ENCODE peak calls at places on chromosome 21, in five cellular contexts. D is SK-N-SH, Q is GM12878, I is K562, U is HepG2. K is an unnamed sample.

GRCh38 chr21:46661211-46661625 is 25.7 kb downstream of the PRMT2 start:
- DNase-seq in U (no peak), I (no peak), Q (no peak), D (peak; percentile 89), K (peak; percentile 89)

GRCh38 chr21:39971961-39972360 is 104.7 kb downstream of the PCP4 start:
- DNase-seq in U (peak; percentile 0), I (no peak), Q (no peak), D (no peak), K (no peak)

GRCh38 chr21:41840880-41841279 is 38.3 kb downstream of the PRDM15 start:
- DNase-seq in D (no peak), Q (no peak), U (no peak), I (no peak), K (no peak)

GRCh38 chr21:17784604-17785402 is 34.4 kb downstream of the C21orf91 start:
- DNase-seq in U (no peak), I (no peak), Q (peak; percentile 99), D (no peak), K (no peak)

GRCh38 chr21:38831526-38832467 is 26.1 kb downstream of the ETS2 start:
- DNase-seq in Q (peak; percentile 40), I (no peak), D (no peak), U (peak; percentile 91), K (no peak)

GRCh38 chr21:43767980-43768867 is 7.9 kb downstream of the CSTB start:
- DNase-seq in I (peak; percentile 85), D (no peak), U (no peak), Q (no peak), K (no peak)

GRCh38 chr21:28436286-28436932 is 556.3 kb downstream of the LTN1 start:
- DNase-seq in Q (no peak), I (no peak), D (no peak), U (no peak), K (no peak)

GRCh38 chr21:25956993-25957714 is 213.4 kb downstream of the APP start:
- DNase-seq in D (no peak), I (no peak), U (no peak), Q (no peak), K (no peak)

GRCh38 chr21:30329203-30329868 is 8.2 kb downstream of the KRTAP27-1 start:
- DNase-seq in Q (no peak), D (no peak), I (no peak), U (no peak), K (no peak)

GRCh38 chr21:38140192-38140905 is 116.4 kb upstream of the KCNJ15 start:
- DNase-seq in U (no peak), I (no peak), Q (no peak), D (peak; percentile 33), K (no peak)

GRCh38 chr21:38806942-38807284 is 1.2 kb downstream of the ETS2 start:
- DNase-seq in U (no peak), Q (no peak), I (no peak), D (peak; percentile 49), K (no peak)

GRCh38 chr21:41817228-41817627 is 50.4 kb upstream of the RIPK4 start:
- DNase-seq in Q (no peak), U (peak; percentile 44), D (peak; percentile 72), I (peak; percentile 81), K (peak; percentile 75)

GRCh38 chr21:27421654-27422053 is 454.8 kb upstream of the ADAMTS5 start:
- DNase-seq in I (no peak), D (no peak), U (no peak), Q (no peak), K (no peak)

GRCh38 chr21:39218082-39218409 is 34.8 kb upstream of the PSMG1 start:
- DNase-seq in Q (no peak), I (no peak), D (no peak), U (no peak), K (no peak)

GRCh38 chr21:36211660-36212512 is 55.3 kb downstream of the DOP1B start:
- DNase-seq in Q (no peak), I (no peak), D (no peak), U (no peak), K (no peak)
- TF ChIP-seq FOXM1 in Q (no peak), I (no peak), D (no peak), U (no peak), K (no peak)

GRCh38 chr21:36204980-36205379 is 48.4 kb downstream of the DOP1B start:
- DNase-seq in U (no peak), I (no peak), Q (no peak), D (no peak), K (no peak)

GRCh38 chr21:36208326-36209013 is 51.8 kb downstream of the DOP1B start:
- DNase-seq in I (no peak), D (no peak), U (no peak), Q (no peak), K (no peak)

GRCh38 chr21:36203603-36203889 is 46.9 kb downstream of the DOP1B start:
- DNase-seq in I (no peak), U (peak; percentile 34), Q (peak; percentile 16), D (peak; percentile 28), K (no peak)

GRCh38 chr21:36207577-36208320 is 51.1 kb downstream of the DOP1B start:
- DNase-seq in D (no peak), Q (no peak), U (no peak), I (no peak), K (no peak)

GRCh38 chr21:36205962-36206361 is 49.3 kb downstream of the DOP1B start:
- DNase-seq in I (no peak), U (no peak), D (no peak), Q (no peak), K (no peak)
- TF ChIP-seq FOXM1 in I (no peak), U (no peak), D (no peak), Q (no peak), K (no peak)

GRCh38 chr21:15301014-15301413 is 236.2 kb upstream of the NRIP1 start:
- DNase-seq in Q (no peak), I (no peak), U (no peak), D (no peak), K (no peak)
- TF ChIP-seq FOXM1 in Q (no peak), I (no peak), U (no peak), D (no peak), K (no peak)

DNA sequence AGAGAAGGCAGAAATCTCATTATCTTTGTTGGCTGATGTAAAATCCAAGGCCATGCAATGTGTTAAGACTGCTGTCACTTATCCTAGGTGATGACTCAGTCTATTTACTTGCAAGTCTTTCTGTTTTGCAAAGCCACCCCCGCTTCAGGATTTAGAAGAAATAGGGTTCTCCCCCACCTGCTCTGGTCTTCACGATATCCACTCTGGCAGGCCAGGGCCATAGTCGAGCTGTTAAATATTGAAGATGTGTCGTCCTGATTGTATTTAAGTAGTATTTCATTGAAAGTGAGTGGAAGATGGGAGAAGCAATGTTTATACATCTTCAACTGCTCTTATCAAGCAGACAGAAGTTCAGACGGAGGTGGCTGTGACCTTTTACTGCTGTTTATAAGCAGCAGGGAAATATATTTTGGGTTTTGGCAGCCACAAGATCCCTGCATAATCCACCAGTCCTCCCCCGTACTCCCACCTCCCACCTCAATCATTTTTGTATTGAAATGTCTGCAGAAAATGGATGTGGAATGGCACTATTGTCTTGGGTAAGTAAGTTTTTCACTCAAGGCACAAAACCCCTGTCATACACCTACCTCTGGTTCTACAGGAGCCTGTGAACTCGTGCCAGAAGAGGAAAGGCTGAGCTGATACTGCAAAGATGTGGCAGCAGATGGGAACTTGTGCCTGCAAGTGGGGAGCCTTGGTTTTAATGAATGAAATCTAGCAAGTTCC is 117.4 kb downstream of the MRPS6 start:
- DNase-seq in D (no peak), I (peak; percentile 58), U (no peak), Q (no peak), K (no peak)
- TF ChIP-seq FOXM1 in D (no peak), I (peak; percentile 78), U (no peak), Q (no peak), K (no peak)

DNA sequence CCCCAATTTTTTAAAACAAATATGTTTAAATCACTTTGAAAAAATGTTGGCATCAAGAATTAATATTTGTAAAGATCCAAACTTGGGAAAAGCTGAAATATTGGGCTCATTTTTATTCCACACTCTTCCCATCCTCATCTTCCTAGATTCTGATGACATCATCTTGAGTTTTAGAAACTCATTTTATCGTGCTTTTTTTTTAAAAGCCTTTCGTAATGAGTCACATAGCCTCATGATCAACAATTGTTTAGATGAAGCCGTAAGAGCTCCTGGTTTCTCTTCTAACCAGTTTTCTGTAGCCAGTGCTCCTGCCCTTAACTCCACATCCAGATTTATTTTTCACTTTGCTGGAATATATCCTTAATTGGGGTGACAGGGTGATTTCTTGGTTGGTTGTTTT is 78.6 kb downstream of the POFUT2 start:
- DNase-seq in Q (no peak), D (no peak), I (no peak), U (no peak), K (no peak)
- TF ChIP-seq FOXM1 in Q (peak; percentile 30), D (no peak), I (no peak), U (no peak), K (no peak)

GRCh38 chr21:35083246-35083645 is 34.1 kb upstream of the RUNX1 start:
- DNase-seq in Q (no peak), U (no peak), D (no peak), I (no peak), K (no peak)

GRCh38 chr21:35079181-35079580 is 30.1 kb upstream of the RUNX1 start:
- DNase-seq in D (no peak), U (no peak), Q (no peak), I (no peak), K (no peak)

GRCh38 chr21:35072960-35073359 is 23.9 kb upstream of the RUNX1 start:
- DNase-seq in D (no peak), Q (no peak), U (no peak), I (no peak), K (no peak)

GRCh38 chr21:35075546-35075945 is 26.4 kb upstream of the RUNX1 start:
- DNase-seq in I (peak; percentile 34), D (no peak), Q (no peak), U (no peak), K (no peak)

DNA sequence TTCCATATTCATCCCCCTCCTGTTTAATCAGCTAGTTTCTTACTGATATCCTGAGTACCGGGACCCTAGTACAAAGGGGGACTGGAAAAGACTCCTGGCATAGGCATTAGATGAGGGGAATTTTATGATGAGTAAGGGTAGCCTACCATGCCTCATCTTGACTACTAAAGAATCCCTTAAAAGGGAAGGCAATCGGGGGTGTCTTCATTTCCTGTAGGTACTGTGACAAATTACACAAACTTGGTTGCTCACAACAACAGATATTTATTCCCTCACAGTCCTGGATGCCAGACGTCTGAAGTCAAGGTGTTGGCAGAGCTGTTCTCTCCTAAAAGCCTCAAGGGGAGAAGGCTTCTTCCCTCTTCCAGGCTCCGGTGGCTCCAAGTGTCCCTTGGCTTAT is 28.9 kb upstream of the RUNX1 start:
- DNase-seq in D (no peak), U (no peak), Q (no peak), I (no peak), K (no peak)
- TF ChIP-seq FOXM1 in D (no peak), U (no peak), Q (no peak), I (no peak), K (no peak)

DNA sequence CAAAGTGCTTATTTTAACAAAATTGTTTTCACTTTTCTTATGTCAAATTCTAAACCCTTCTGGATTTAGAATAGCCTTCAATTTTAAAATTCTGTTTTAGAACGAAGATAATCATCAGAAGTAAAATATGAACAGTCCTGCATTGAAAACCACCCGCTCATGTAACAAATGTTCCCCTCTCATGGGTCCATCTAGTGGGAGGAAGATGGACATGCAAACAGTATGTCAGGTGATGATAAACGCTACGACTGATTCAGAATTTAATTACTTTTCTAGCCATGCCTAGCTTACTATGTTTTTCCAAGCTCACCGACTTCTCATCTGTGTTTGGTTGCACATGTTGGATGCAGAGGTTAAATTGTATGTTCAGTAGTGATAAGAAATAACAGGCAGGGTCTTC is 23.5 kb downstream of the SOD1 start:
- DNase-seq in Q (no peak), U (no peak), I (no peak), D (no peak), K (no peak)
- TF ChIP-seq FOXM1 in Q (no peak), U (no peak), I (no peak), D (no peak), K (no peak)

GRCh38 chr21:35996217-35996616 is 64.1 kb downstream of the SETD4 start:
- DNase-seq in D (no peak), Q (no peak), I (no peak), U (no peak), K (no peak)
- TF ChIP-seq FOXM1 in D (no peak), Q (no peak), I (no peak), U (no peak), K (no peak)